ENCODE peak calls at places on chromosomes 3 and 15, in five cellular contexts. One of them, this sample, is unnamed.

GRCh38 chr3:87088984-87089841 is 98.3 kb upstream of the VGLL3 start:
- DNase-seq in esophagus muscularis mucosa: no peak
- DNase-seq in A549: peak
- DNase-seq in suprapubic skin: peak
- DNase-seq in heart left ventricle: peak
- DNase-seq in this sample: peak

GRCh38 chr3:134901461-134901860 is 106.4 kb downstream of the EPHB1 start:
- DNase-seq in suprapubic skin: peak
- DNase-seq in A549: no peak
- DNase-seq in esophagus muscularis mucosa: no peak
- DNase-seq in heart left ventricle: no peak
- DNase-seq in this sample: no peak

GRCh38 chr3:100521439-100521845 is 29.0 kb downstream of the TMEM45A start:
- DNase-seq in heart left ventricle: no peak
- DNase-seq in esophagus muscularis mucosa: no peak
- DNase-seq in suprapubic skin: no peak
- DNase-seq in A549: no peak
- DNase-seq in this sample: peak

GRCh38 chr3:143484851-143485512 is 363.3 kb downstream of the SLC9A9 start:
- DNase-seq in A549: peak
- DNase-seq in heart left ventricle: no peak
- DNase-seq in suprapubic skin: no peak
- DNase-seq in esophagus muscularis mucosa: no peak
- DNase-seq in this sample: no peak

GRCh38 chr3:55484191-55484644 is 2.9 kb downstream of the WNT5A start:
- DNase-seq in A549: no peak
- DNase-seq in heart left ventricle: no peak
- DNase-seq in suprapubic skin: peak
- DNase-seq in esophagus muscularis mucosa: no peak
- DNase-seq in this sample: no peak

GRCh38 chr3:144643778-144644191 is 672.2 kb downstream of the DIPK2A start:
- DNase-seq in heart left ventricle: no peak
- DNase-seq in suprapubic skin: no peak
- DNase-seq in esophagus muscularis mucosa: no peak
- DNase-seq in A549: no peak
- DNase-seq in this sample: no peak

GRCh38 chr3:73520931-73521461 is 103.7 kb downstream of the PDZRN3 start:
- DNase-seq in suprapubic skin: no peak
- DNase-seq in A549: no peak
- DNase-seq in heart left ventricle: no peak
- DNase-seq in esophagus muscularis mucosa: peak
- DNase-seq in this sample: no peak

GRCh38 chr3:15330031-15330596 is 2.3 kb downstream of the SH3BP5 start:
- DNase-seq in heart left ventricle: peak
- DNase-seq in A549: no peak
- DNase-seq in esophagus muscularis mucosa: no peak
- DNase-seq in suprapubic skin: peak
- DNase-seq in this sample: no peak

GRCh38 chr3:53890726-53891499 is 746 bp downstream of the SELENOK start:
- DNase-seq in heart left ventricle: no peak
- DNase-seq in suprapubic skin: no peak
- DNase-seq in A549: peak
- DNase-seq in esophagus muscularis mucosa: no peak
- DNase-seq in this sample: peak

GRCh38 chr3:160771811-160772459 is 15.9 kb downstream of the PPM1L start:
- DNase-seq in heart left ventricle: no peak
- DNase-seq in A549: no peak
- DNase-seq in suprapubic skin: no peak
- DNase-seq in esophagus muscularis mucosa: peak
- DNase-seq in this sample: no peak

GRCh38 chr15:71601038-71601869 is 209.1 kb upstream of the NR2E3 start:
- DNase-seq in esophagus muscularis mucosa: peak
- DNase-seq in A549: no peak
- DNase-seq in suprapubic skin: no peak
- DNase-seq in heart left ventricle: no peak
- DNase-seq in this sample: no peak

GRCh38 chr3:152196782-152197181 is 71.9 kb upstream of the MBNL1 start:
- DNase-seq in suprapubic skin: no peak
- DNase-seq in A549: no peak
- DNase-seq in heart left ventricle: no peak
- DNase-seq in esophagus muscularis mucosa: no peak
- DNase-seq in this sample: no peak

GRCh38 chr3:124811441-124811840 is 75.7 kb downstream of the ITGB5 start:
- DNase-seq in esophagus muscularis mucosa: no peak
- DNase-seq in A549: no peak
- DNase-seq in heart left ventricle: peak
- DNase-seq in suprapubic skin: no peak
- DNase-seq in this sample: no peak

GRCh38 chr3:16050641-16051467 is 123.6 kb upstream of the GALNT15 start:
- DNase-seq in esophagus muscularis mucosa: no peak
- DNase-seq in suprapubic skin: peak
- DNase-seq in A549: no peak
- DNase-seq in heart left ventricle: peak
- DNase-seq in this sample: peak

GRCh38 chr3:56826831-56827722 is 25.3 kb upstream of the ARHGEF3 start:
- DNase-seq in A549: no peak
- DNase-seq in esophagus muscularis mucosa: no peak
- DNase-seq in heart left ventricle: no peak
- DNase-seq in suprapubic skin: no peak
- DNase-seq in this sample: no peak

GRCh38 chr3:170414202-170414663 is 4.4 kb upstream of the CLDN11 start:
- DNase-seq in A549: peak
- DNase-seq in suprapubic skin: no peak
- DNase-seq in esophagus muscularis mucosa: no peak
- DNase-seq in heart left ventricle: peak
- DNase-seq in this sample: no peak

GRCh38 chr15:92845109-92845508 is 55.0 kb upstream of the CHD2 start:
- DNase-seq in esophagus muscularis mucosa: no peak
- DNase-seq in suprapubic skin: no peak
- DNase-seq in A549: peak
- DNase-seq in heart left ventricle: no peak
- DNase-seq in this sample: no peak

GRCh38 chr3:45347329-45348000 is 40.9 kb upstream of the LARS2 start:
- DNase-seq in suprapubic skin: no peak
- DNase-seq in A549: no peak
- DNase-seq in esophagus muscularis mucosa: no peak
- DNase-seq in heart left ventricle: no peak
- DNase-seq in this sample: no peak

GRCh38 chr3:177679568-177680441 is 482.5 kb upstream of the TBL1XR1 start:
- DNase-seq in suprapubic skin: no peak
- DNase-seq in esophagus muscularis mucosa: no peak
- DNase-seq in heart left ventricle: no peak
- DNase-seq in A549: no peak
- DNase-seq in this sample: no peak

GRCh38 chr3:38637906-38638305 is 11.6 kb downstream of the SCN5A start:
- DNase-seq in suprapubic skin: no peak
- DNase-seq in A549: no peak
- DNase-seq in esophagus muscularis mucosa: no peak
- DNase-seq in heart left ventricle: no peak
- DNase-seq in this sample: no peak

GRCh38 chr15:86522721-86523120 is 443.1 kb downstream of the AGBL1 start:
- DNase-seq in suprapubic skin: no peak
- DNase-seq in A549: no peak
- DNase-seq in heart left ventricle: no peak
- DNase-seq in esophagus muscularis mucosa: no peak
- DNase-seq in this sample: no peak

GRCh38 chr3:85725809-85726208 is 767.0 kb downstream of the CADM2 start:
- DNase-seq in esophagus muscularis mucosa: no peak
- DNase-seq in A549: no peak
- DNase-seq in suprapubic skin: no peak
- DNase-seq in heart left ventricle: no peak
- DNase-seq in this sample: no peak

GRCh38 chr15:39625451-39625850 is 44.6 kb downstream of the THBS1 start:
- DNase-seq in A549: no peak
- DNase-seq in suprapubic skin: no peak
- DNase-seq in heart left ventricle: no peak
- DNase-seq in esophagus muscularis mucosa: no peak
- DNase-seq in this sample: no peak

GRCh38 chr3:51799879-51800757 is 21.1 kb upstream of the IQCF6 start:
- DNase-seq in heart left ventricle: no peak
- DNase-seq in esophagus muscularis mucosa: peak
- DNase-seq in A549: peak
- DNase-seq in suprapubic skin: no peak
- DNase-seq in this sample: no peak

GRCh38 chr15:95265419-95265997 is 1034.1 kb downstream of the MCTP2 start:
- DNase-seq in heart left ventricle: no peak
- DNase-seq in esophagus muscularis mucosa: no peak
- DNase-seq in A549: no peak
- DNase-seq in suprapubic skin: no peak
- DNase-seq in this sample: no peak

GRCh38 chr3:113746955-113747718 is at the start of gene ATP6V1A:
- DNase-seq in suprapubic skin: peak
- DNase-seq in heart left ventricle: peak
- DNase-seq in A549: peak
- DNase-seq in esophagus muscularis mucosa: peak
- DNase-seq in this sample: peak

GRCh38 chr15:47548986-47549385 is 168.3 kb upstream of the SEMA6D start:
- DNase-seq in esophagus muscularis mucosa: no peak
- DNase-seq in suprapubic skin: no peak
- DNase-seq in heart left ventricle: no peak
- DNase-seq in A549: no peak
- DNase-seq in this sample: no peak

GRCh38 chr3:148309390-148310035 is 388.2 kb upstream of the AGTR1 start:
- DNase-seq in heart left ventricle: no peak
- DNase-seq in suprapubic skin: no peak
- DNase-seq in esophagus muscularis mucosa: no peak
- DNase-seq in A549: peak
- DNase-seq in this sample: no peak

GRCh38 chr3:4772171-4772804 is 206.9 kb upstream of the BHLHE40 start:
- DNase-seq in A549: no peak
- DNase-seq in suprapubic skin: no peak
- DNase-seq in heart left ventricle: peak
- DNase-seq in esophagus muscularis mucosa: peak
- DNase-seq in this sample: no peak

GRCh38 chr3:89419647-89420141 is 312.3 kb downstream of the EPHA3 start:
- DNase-seq in suprapubic skin: no peak
- DNase-seq in heart left ventricle: peak
- DNase-seq in A549: no peak
- DNase-seq in esophagus muscularis mucosa: no peak
- DNase-seq in this sample: no peak

DNA sequence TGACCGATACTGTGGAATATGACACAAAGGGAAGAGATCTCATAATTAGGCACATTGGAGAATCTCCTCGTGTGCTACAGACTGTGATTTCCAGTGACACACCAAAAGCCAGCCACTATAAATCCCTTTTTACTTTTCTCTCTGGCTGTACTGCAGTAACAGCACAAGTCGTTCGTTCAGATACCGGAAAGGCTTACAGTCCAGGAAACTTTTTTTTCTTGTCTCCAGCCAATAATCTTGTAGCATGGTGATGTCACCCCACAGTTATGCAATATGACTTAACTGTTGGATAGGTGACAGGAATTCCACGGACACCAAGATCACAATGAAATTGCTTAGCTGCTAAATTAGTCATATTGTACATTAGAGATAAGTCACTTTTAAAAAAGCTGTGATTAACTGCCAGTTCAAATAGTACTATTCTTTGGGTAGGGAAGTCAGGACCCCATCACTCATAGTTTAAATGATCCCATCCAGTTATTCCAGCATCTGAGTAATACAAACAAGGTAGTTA is 36.3 kb upstream of the TSC22D2 start:
- DNase-seq in heart left ventricle: peak
- DNase-seq in A549: peak
- DNase-seq in esophagus muscularis mucosa: no peak
- DNase-seq in suprapubic skin: no peak
- DNase-seq in this sample: no peak
- H3K4me3 ChIP-seq in heart left ventricle: peak
- H3K4me3 ChIP-seq in A549: peak
- H3K4me3 ChIP-seq in esophagus muscularis mucosa: peak
- H3K4me3 ChIP-seq in suprapubic skin: peak
- H3K4me3 ChIP-seq in this sample: peak

GRCh38 chr3:83092521-83093221 is 1331.2 kb upstream of the GBE1 start:
- DNase-seq in esophagus muscularis mucosa: no peak
- DNase-seq in suprapubic skin: no peak
- DNase-seq in heart left ventricle: no peak
- DNase-seq in A549: no peak
- DNase-seq in this sample: no peak

GRCh38 chr3:83093222-83093572 is 1331.8 kb upstream of the GBE1 start:
- DNase-seq in suprapubic skin: no peak
- DNase-seq in esophagus muscularis mucosa: no peak
- DNase-seq in A549: no peak
- DNase-seq in heart left ventricle: no peak
- DNase-seq in this sample: no peak
- TF ChIP-seq POLR2A in suprapubic skin: no peak
- TF ChIP-seq POLR2A in esophagus muscularis mucosa: no peak
- TF ChIP-seq POLR2A in A549: no peak
- TF ChIP-seq POLR2A in heart left ventricle: no peak
- TF ChIP-seq POLR2A in this sample: no peak

GRCh38 chr3:20077054-20077453 is 36.8 kb downstream of the KAT2B start:
- DNase-seq in heart left ventricle: no peak
- DNase-seq in esophagus muscularis mucosa: no peak
- DNase-seq in suprapubic skin: no peak
- DNase-seq in A549: no peak
- DNase-seq in this sample: no peak
- H3K4me3 ChIP-seq in heart left ventricle: no peak
- H3K4me3 ChIP-seq in esophagus muscularis mucosa: no peak
- H3K4me3 ChIP-seq in suprapubic skin: no peak
- H3K4me3 ChIP-seq in A549: no peak
- H3K4me3 ChIP-seq in this sample: no peak

GRCh38 chr15:23690015-23690414 is 2.9 kb upstream of the NDN start:
- DNase-seq in esophagus muscularis mucosa: no peak
- DNase-seq in A549: no peak
- DNase-seq in suprapubic skin: no peak
- DNase-seq in heart left ventricle: no peak
- DNase-seq in this sample: no peak

GRCh38 chr15:23690450-23690852 is 3.3 kb upstream of the NDN start:
- DNase-seq in A549: no peak
- DNase-seq in esophagus muscularis mucosa: no peak
- DNase-seq in heart left ventricle: peak
- DNase-seq in suprapubic skin: peak
- DNase-seq in this sample: no peak

GRCh38 chr15:23686466-23687142 is 501 bp downstream of the NDN start:
- DNase-seq in esophagus muscularis mucosa: no peak
- DNase-seq in heart left ventricle: no peak
- DNase-seq in suprapubic skin: no peak
- DNase-seq in A549: no peak
- DNase-seq in this sample: no peak

GRCh38 chr15:23687143-23687470 is at the start of gene NDN:
- DNase-seq in A549: no peak
- DNase-seq in esophagus muscularis mucosa: no peak
- DNase-seq in heart left ventricle: peak
- DNase-seq in suprapubic skin: peak
- DNase-seq in this sample: peak
- TF ChIP-seq POLR2A in A549: no peak
- TF ChIP-seq POLR2A in esophagus muscularis mucosa: no peak
- TF ChIP-seq POLR2A in heart left ventricle: no peak
- TF ChIP-seq POLR2A in suprapubic skin: no peak
- TF ChIP-seq POLR2A in this sample: no peak

GRCh38 chr3:17140670-17141505 is 256.1 kb downstream of the PLCL2 start:
- DNase-seq in esophagus muscularis mucosa: no peak
- DNase-seq in A549: peak
- DNase-seq in heart left ventricle: peak
- DNase-seq in suprapubic skin: no peak
- DNase-seq in this sample: no peak
- H3K4me3 ChIP-seq in esophagus muscularis mucosa: no peak
- H3K4me3 ChIP-seq in A549: no peak
- H3K4me3 ChIP-seq in heart left ventricle: peak
- H3K4me3 ChIP-seq in suprapubic skin: no peak
- H3K4me3 ChIP-seq in this sample: no peak

GRCh38 chr3:180870008-180870733 is 42.3 kb upstream of the FXR1 start:
- DNase-seq in esophagus muscularis mucosa: no peak
- DNase-seq in suprapubic skin: peak
- DNase-seq in heart left ventricle: peak
- DNase-seq in A549: no peak
- DNase-seq in this sample: no peak
- TF ChIP-seq POLR2A in esophagus muscularis mucosa: no peak
- TF ChIP-seq POLR2A in suprapubic skin: no peak
- TF ChIP-seq POLR2A in heart left ventricle: no peak
- TF ChIP-seq POLR2A in A549: no peak
- TF ChIP-seq POLR2A in this sample: no peak